ENCODE peak calls at places on chromosomes 3 and 15, in nine cellular contexts. One of them, this sample, is unnamed.
A peak's percentile ranks its signal among the peaks of the same experiment; 100 is the strongest.

GRCh38 chr15:85157344-85157743 is 175.7 kb downstream of the PDE8A start:
- DNase-seq in endothelial cell of umbilical vein: no peak
- DNase-seq in transverse colon: no peak
- DNase-seq in stomach: no peak
- DNase-seq in sigmoid colon: no peak
- DNase-seq in prostate gland: no peak
- DNase-seq in suprapubic skin: no peak
- DNase-seq in K562: peak; percentile 22
- DNase-seq in GM12878: no peak
- DNase-seq in this sample: no peak

GRCh38 chr3:123072152-123072551 is 5.3 kb downstream of the PDIA5 start:
- DNase-seq in endothelial cell of umbilical vein: peak; percentile 44
- DNase-seq in transverse colon: no peak
- DNase-seq in stomach: peak; percentile 54
- DNase-seq in sigmoid colon: no peak
- DNase-seq in prostate gland: no peak
- DNase-seq in suprapubic skin: no peak
- DNase-seq in K562: no peak
- DNase-seq in GM12878: no peak
- DNase-seq in this sample: no peak

GRCh38 chr3:66014641-66015040 is 24.1 kb downstream of the MAGI1 start:
- DNase-seq in endothelial cell of umbilical vein: no peak
- DNase-seq in transverse colon: no peak
- DNase-seq in stomach: no peak
- DNase-seq in sigmoid colon: no peak
- DNase-seq in prostate gland: no peak
- DNase-seq in suprapubic skin: no peak
- DNase-seq in K562: no peak
- DNase-seq in GM12878: no peak
- DNase-seq in this sample: no peak

GRCh38 chr15:63407612-63408011 is 26.0 kb upstream of the CA12 start:
- DNase-seq in endothelial cell of umbilical vein: peak; percentile 64
- DNase-seq in transverse colon: no peak
- DNase-seq in stomach: no peak
- DNase-seq in sigmoid colon: no peak
- DNase-seq in prostate gland: no peak
- DNase-seq in suprapubic skin: no peak
- DNase-seq in K562: no peak
- DNase-seq in GM12878: no peak
- DNase-seq in this sample: no peak

GRCh38 chr3:73665317-73665716 is 40.6 kb upstream of the PDZRN3 start:
- DNase-seq in endothelial cell of umbilical vein: no peak
- DNase-seq in transverse colon: no peak
- DNase-seq in stomach: no peak
- DNase-seq in sigmoid colon: no peak
- DNase-seq in prostate gland: no peak
- DNase-seq in suprapubic skin: no peak
- DNase-seq in K562: no peak
- DNase-seq in GM12878: no peak
- DNase-seq in this sample: no peak

GRCh38 chr3:66729685-66730393 is 229.0 kb upstream of the LRIG1 start:
- DNase-seq in endothelial cell of umbilical vein: no peak
- DNase-seq in transverse colon: no peak
- DNase-seq in stomach: no peak
- DNase-seq in sigmoid colon: no peak
- DNase-seq in prostate gland: peak; percentile 79
- DNase-seq in suprapubic skin: no peak
- DNase-seq in K562: no peak
- DNase-seq in GM12878: no peak
- DNase-seq in this sample: no peak

GRCh38 chr15:81531141-81531592 is 157.2 kb upstream of the TMC3 start:
- DNase-seq in endothelial cell of umbilical vein: peak; percentile 98
- DNase-seq in transverse colon: no peak
- DNase-seq in stomach: no peak
- DNase-seq in sigmoid colon: no peak
- DNase-seq in prostate gland: no peak
- DNase-seq in suprapubic skin: no peak
- DNase-seq in K562: no peak
- DNase-seq in GM12878: no peak
- DNase-seq in this sample: no peak

GRCh38 chr3:63458405-63458804 is 180.3 kb downstream of the SYNPR start:
- DNase-seq in endothelial cell of umbilical vein: no peak
- DNase-seq in transverse colon: no peak
- DNase-seq in stomach: no peak
- DNase-seq in sigmoid colon: no peak
- DNase-seq in prostate gland: no peak
- DNase-seq in suprapubic skin: no peak
- DNase-seq in K562: no peak
- DNase-seq in GM12878: no peak
- DNase-seq in this sample: no peak

GRCh38 chr3:161221881-161222600 is 930 bp downstream of the NMD3 start:
- DNase-seq in endothelial cell of umbilical vein: peak; percentile 42
- DNase-seq in transverse colon: peak; percentile 21
- DNase-seq in stomach: no peak
- DNase-seq in sigmoid colon: no peak
- DNase-seq in prostate gland: peak; percentile 21
- DNase-seq in suprapubic skin: no peak
- DNase-seq in K562: peak; percentile 36
- DNase-seq in GM12878: no peak
- DNase-seq in this sample: no peak

GRCh38 chr3:25727316-25727715 is 55.9 kb downstream of the NGLY1 start:
- DNase-seq in endothelial cell of umbilical vein: no peak
- DNase-seq in transverse colon: no peak
- DNase-seq in stomach: no peak
- DNase-seq in sigmoid colon: no peak
- DNase-seq in prostate gland: no peak
- DNase-seq in suprapubic skin: no peak
- DNase-seq in K562: no peak
- DNase-seq in GM12878: no peak
- DNase-seq in this sample: no peak

GRCh38 chr3:184234224-184234623 is 4.8 kb downstream of the VWA5B2 start:
- DNase-seq in endothelial cell of umbilical vein: peak; percentile 64
- DNase-seq in transverse colon: no peak
- DNase-seq in stomach: peak; percentile 65
- DNase-seq in sigmoid colon: no peak
- DNase-seq in prostate gland: peak; percentile 44
- DNase-seq in suprapubic skin: no peak
- DNase-seq in K562: peak; percentile 68
- DNase-seq in GM12878: no peak
- DNase-seq in this sample: no peak

GRCh38 chr3:51642462-51642861 is 28.6 kb upstream of the TEX264 start:
- DNase-seq in endothelial cell of umbilical vein: peak; percentile 8
- DNase-seq in transverse colon: no peak
- DNase-seq in stomach: no peak
- DNase-seq in sigmoid colon: no peak
- DNase-seq in prostate gland: no peak
- DNase-seq in suprapubic skin: no peak
- DNase-seq in K562: peak; percentile 7
- DNase-seq in GM12878: no peak
- DNase-seq in this sample: no peak

GRCh38 chr3:52779411-52780297 is 2.3 kb downstream of the ITIH1 start:
- DNase-seq in endothelial cell of umbilical vein: no peak
- DNase-seq in transverse colon: no peak
- DNase-seq in stomach: peak; percentile 18
- DNase-seq in sigmoid colon: peak; percentile 53
- DNase-seq in prostate gland: no peak
- DNase-seq in suprapubic skin: no peak
- DNase-seq in K562: no peak
- DNase-seq in GM12878: peak; percentile 41
- DNase-seq in this sample: no peak

GRCh38 chr3:136626448-136626847 is 125.7 kb downstream of the STAG1 start:
- DNase-seq in endothelial cell of umbilical vein: no peak
- DNase-seq in transverse colon: no peak
- DNase-seq in stomach: no peak
- DNase-seq in sigmoid colon: no peak
- DNase-seq in prostate gland: no peak
- DNase-seq in suprapubic skin: no peak
- DNase-seq in K562: no peak
- DNase-seq in GM12878: no peak
- DNase-seq in this sample: no peak

GRCh38 chr3:75138345-75138744 is 523.9 kb upstream of the CNTN3 start:
- DNase-seq in endothelial cell of umbilical vein: no peak
- DNase-seq in transverse colon: no peak
- DNase-seq in stomach: no peak
- DNase-seq in sigmoid colon: no peak
- DNase-seq in prostate gland: no peak
- DNase-seq in suprapubic skin: no peak
- DNase-seq in K562: no peak
- DNase-seq in GM12878: no peak
- DNase-seq in this sample: no peak

GRCh38 chr3:122003112-122003511 is 18.9 kb downstream of the ILDR1 start:
- DNase-seq in endothelial cell of umbilical vein: no peak
- DNase-seq in transverse colon: no peak
- DNase-seq in stomach: no peak
- DNase-seq in sigmoid colon: no peak
- DNase-seq in prostate gland: no peak
- DNase-seq in suprapubic skin: no peak
- DNase-seq in K562: no peak
- DNase-seq in GM12878: no peak
- DNase-seq in this sample: no peak

GRCh38 chr15:51775967-51776816 is 24.8 kb downstream of the TMOD2 start:
- DNase-seq in endothelial cell of umbilical vein: peak; percentile 65
- DNase-seq in transverse colon: peak; percentile 48
- DNase-seq in stomach: peak; percentile 56
- DNase-seq in sigmoid colon: no peak
- DNase-seq in prostate gland: peak; percentile 19
- DNase-seq in suprapubic skin: no peak
- DNase-seq in K562: peak; percentile 77
- DNase-seq in GM12878: peak; percentile 30
- DNase-seq in this sample: peak; percentile 30

GRCh38 chr3:41364736-41365135 is 165.4 kb downstream of the CTNNB1 start:
- DNase-seq in endothelial cell of umbilical vein: no peak
- DNase-seq in transverse colon: no peak
- DNase-seq in stomach: no peak
- DNase-seq in sigmoid colon: no peak
- DNase-seq in prostate gland: no peak
- DNase-seq in suprapubic skin: no peak
- DNase-seq in K562: no peak
- DNase-seq in GM12878: no peak
- DNase-seq in this sample: no peak

GRCh38 chr3:169581633-169582032 is 81.9 kb downstream of the MECOM start:
- DNase-seq in endothelial cell of umbilical vein: peak; percentile 46
- DNase-seq in transverse colon: no peak
- DNase-seq in stomach: no peak
- DNase-seq in sigmoid colon: no peak
- DNase-seq in prostate gland: no peak
- DNase-seq in suprapubic skin: no peak
- DNase-seq in K562: no peak
- DNase-seq in GM12878: peak; percentile 11
- DNase-seq in this sample: no peak

GRCh38 chr15:70212963-70213315 is 115.2 kb upstream of the TLE3 start:
- DNase-seq in endothelial cell of umbilical vein: no peak
- DNase-seq in transverse colon: no peak
- DNase-seq in stomach: no peak
- DNase-seq in sigmoid colon: no peak
- DNase-seq in prostate gland: no peak
- DNase-seq in suprapubic skin: peak; percentile 53
- DNase-seq in K562: no peak
- DNase-seq in GM12878: no peak
- DNase-seq in this sample: no peak

GRCh38 chr3:71444028-71444860 is 139.3 kb downstream of the FOXP1 start:
- DNase-seq in endothelial cell of umbilical vein: peak; percentile 85
- DNase-seq in transverse colon: peak; percentile 64
- DNase-seq in stomach: peak; percentile 49
- DNase-seq in sigmoid colon: no peak
- DNase-seq in prostate gland: peak; percentile 86
- DNase-seq in suprapubic skin: no peak
- DNase-seq in K562: peak; percentile 17
- DNase-seq in GM12878: peak; percentile 82
- DNase-seq in this sample: peak; percentile 25
- TF ChIP-seq POLR2AphosphoS5 in endothelial cell of umbilical vein: peak; percentile 76
- TF ChIP-seq POLR2AphosphoS5 in transverse colon: no peak
- TF ChIP-seq POLR2AphosphoS5 in stomach: peak; percentile 3
- TF ChIP-seq POLR2AphosphoS5 in sigmoid colon: no peak
- TF ChIP-seq POLR2AphosphoS5 in prostate gland: peak; percentile 87
- TF ChIP-seq POLR2AphosphoS5 in suprapubic skin: peak; percentile 11
- TF ChIP-seq POLR2AphosphoS5 in K562: no peak
- TF ChIP-seq POLR2AphosphoS5 in GM12878: no peak
- TF ChIP-seq POLR2AphosphoS5 in this sample: no peak

DNA sequence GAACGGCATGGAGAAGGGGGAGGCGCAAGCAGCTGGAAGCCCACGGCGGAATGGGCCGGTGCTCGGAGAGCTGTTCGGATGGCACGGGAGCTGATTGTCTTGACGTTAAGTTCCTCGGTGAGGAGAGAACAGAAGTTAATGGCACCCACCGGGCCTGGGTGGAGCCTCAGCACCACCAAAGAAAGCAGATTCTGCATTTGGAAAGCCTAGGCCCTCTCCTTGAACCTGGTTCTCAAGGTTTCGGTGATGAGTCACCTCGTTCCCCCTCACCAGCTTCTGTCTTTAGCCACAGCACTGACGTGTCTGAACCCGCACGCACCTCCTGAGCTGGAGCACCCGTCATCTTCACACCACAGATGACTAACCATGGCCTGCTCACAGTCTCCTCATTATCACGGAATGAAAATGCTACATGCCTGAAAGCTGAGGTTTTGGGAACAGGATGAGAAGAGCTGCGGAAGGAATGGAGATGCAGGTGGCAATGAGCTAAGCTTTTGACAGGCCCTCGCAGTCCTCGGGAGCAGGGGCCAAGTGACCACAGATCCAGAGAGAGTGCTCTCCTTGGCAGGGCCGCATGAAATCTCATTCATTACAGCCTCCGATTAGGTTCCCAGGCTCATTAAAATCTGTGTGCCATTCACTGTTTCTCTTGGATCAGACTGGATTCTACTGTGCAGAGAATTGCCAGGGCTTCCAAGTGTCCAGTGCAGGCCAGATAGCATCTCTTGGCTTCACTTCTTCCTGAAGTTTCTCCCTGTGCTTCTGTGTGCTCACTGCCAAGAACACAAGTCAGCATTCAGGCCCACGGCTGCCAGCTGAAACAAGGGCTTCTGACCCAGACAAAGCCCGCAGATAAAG is 96.3 kb upstream of the DLG1 start:
- DNase-seq in endothelial cell of umbilical vein: peak; percentile 94
- DNase-seq in transverse colon: no peak
- DNase-seq in stomach: peak; percentile 38
- DNase-seq in sigmoid colon: no peak
- DNase-seq in prostate gland: peak; percentile 82
- DNase-seq in suprapubic skin: no peak
- DNase-seq in K562: peak; percentile 70
- DNase-seq in GM12878: peak; percentile 96
- DNase-seq in this sample: no peak
- TF ChIP-seq POLR2A in endothelial cell of umbilical vein: no peak
- TF ChIP-seq POLR2A in transverse colon: no peak
- TF ChIP-seq POLR2A in stomach: no peak
- TF ChIP-seq POLR2A in sigmoid colon: no peak
- TF ChIP-seq POLR2A in prostate gland: no peak
- TF ChIP-seq POLR2A in suprapubic skin: no peak
- TF ChIP-seq POLR2A in K562: no peak
- TF ChIP-seq POLR2A in GM12878: peak; percentile 69
- TF ChIP-seq POLR2A in this sample: no peak

GRCh38 chr15:75650908-75651809 is 3.4 kb downstream of the SNX33 start:
- DNase-seq in endothelial cell of umbilical vein: peak; percentile 63
- DNase-seq in transverse colon: peak; percentile 48
- DNase-seq in stomach: peak; percentile 44
- DNase-seq in sigmoid colon: peak; percentile 80
- DNase-seq in prostate gland: no peak
- DNase-seq in suprapubic skin: no peak
- DNase-seq in K562: peak; percentile 89
- DNase-seq in GM12878: no peak
- DNase-seq in this sample: no peak
- TF ChIP-seq POLR2AphosphoS5 in endothelial cell of umbilical vein: no peak
- TF ChIP-seq POLR2AphosphoS5 in transverse colon: no peak
- TF ChIP-seq POLR2AphosphoS5 in stomach: peak; percentile 12
- TF ChIP-seq POLR2AphosphoS5 in sigmoid colon: no peak
- TF ChIP-seq POLR2AphosphoS5 in prostate gland: no peak
- TF ChIP-seq POLR2AphosphoS5 in suprapubic skin: no peak
- TF ChIP-seq POLR2AphosphoS5 in K562: no peak
- TF ChIP-seq POLR2AphosphoS5 in GM12878: no peak
- TF ChIP-seq POLR2AphosphoS5 in this sample: no peak

GRCh38 chr15:37291920-37292319 is 191.6 kb upstream of the MEIS2 start:
- DNase-seq in endothelial cell of umbilical vein: no peak
- DNase-seq in transverse colon: no peak
- DNase-seq in stomach: no peak
- DNase-seq in sigmoid colon: no peak
- DNase-seq in prostate gland: no peak
- DNase-seq in suprapubic skin: no peak
- DNase-seq in K562: no peak
- DNase-seq in GM12878: no peak
- DNase-seq in this sample: no peak
- TF ChIP-seq POLR2A in endothelial cell of umbilical vein: no peak
- TF ChIP-seq POLR2A in transverse colon: no peak
- TF ChIP-seq POLR2A in stomach: no peak
- TF ChIP-seq POLR2A in sigmoid colon: no peak
- TF ChIP-seq POLR2A in prostate gland: no peak
- TF ChIP-seq POLR2A in suprapubic skin: no peak
- TF ChIP-seq POLR2A in K562: no peak
- TF ChIP-seq POLR2A in GM12878: no peak
- TF ChIP-seq POLR2A in this sample: no peak